ENCODE peak calls at places on chromosome 6, in seven cellular contexts. C is ovary, V is bronchial epithelial cell, J is neural progenitor cell, Z is GM23248, P is hepatocyte, O is IMR-90. K is an unnamed sample. For H3K36me3, the result is how much of the 10 kb centered on the place peaks cover.

GRCh38 chr6:28953039-28953872 is 29.5 kb upstream of the TRIM27 start:
- DNase-seq in C (no peak), V (peak), J (peak), Z (peak), P (peak), O (peak), K (no peak)

GRCh38 chr6:42963855-42964605 is 3.5 kb downstream of the GNMT start:
- DNase-seq in C (no peak), V (peak), J (peak), Z (peak), P (peak), O (peak), K (no peak)

GRCh38 chr6:47788498-47788884 is 6.7 kb downstream of the OPN5 start:
- DNase-seq in C (no peak), V (no peak), J (no peak), Z (peak), P (no peak), O (no peak), K (no peak)

GRCh38 chr6:143336446-143337152 is 113.9 kb downstream of the ADAT2 start:
- DNase-seq in C (no peak), V (peak), J (no peak), Z (peak), P (no peak), O (peak), K (no peak)

GRCh38 chr6:2846873-2847224 is 5.2 kb upstream of the SERPINB1 start:
- DNase-seq in C (no peak), V (no peak), J (no peak), Z (no peak), P (no peak), O (no peak), K (no peak)

GRCh38 chr6:4135665-4136353 is 434 bp upstream of the ECI2 start:
- DNase-seq in C (peak), V (peak), J (peak), Z (peak), P (peak), O (peak), K (peak)

GRCh38 chr6:71463061-71463460 is 174.4 kb downstream of the OGFRL1 start:
- DNase-seq in C (no peak), V (peak), J (no peak), Z (no peak), P (no peak), O (peak), K (no peak)

GRCh38 chr6:119749341-119749740 is 399.8 kb upstream of the MAN1A1 start:
- DNase-seq in C (no peak), V (no peak), J (no peak), Z (no peak), P (no peak), O (no peak), K (no peak)

GRCh38 chr6:21918081-21918480 is 324.5 kb downstream of the SOX4 start:
- DNase-seq in C (no peak), V (peak), J (no peak), Z (no peak), P (peak), O (no peak), K (no peak)

GRCh38 chr6:137094411-137095008 is 49.7 kb upstream of the IL20RA start:
- DNase-seq in C (peak), V (peak), J (peak), Z (peak), P (peak), O (peak), K (peak)

GRCh38 chr6:125570546-125570945 is 178.9 kb upstream of the HEY2 start:
- DNase-seq in C (no peak), V (no peak), J (no peak), Z (no peak), P (no peak), O (no peak), K (no peak)

GRCh38 chr6:33746036-33746600 is 587 bp downstream of the IP6K3 start:
- DNase-seq in C (no peak), V (peak), J (peak), Z (peak), P (peak), O (peak), K (peak)

GRCh38 chr6:88702956-88703556 is 260.4 kb downstream of the RNGTT start:
- DNase-seq in C (no peak), V (no peak), J (no peak), Z (no peak), P (no peak), O (no peak), K (no peak)

DNA sequence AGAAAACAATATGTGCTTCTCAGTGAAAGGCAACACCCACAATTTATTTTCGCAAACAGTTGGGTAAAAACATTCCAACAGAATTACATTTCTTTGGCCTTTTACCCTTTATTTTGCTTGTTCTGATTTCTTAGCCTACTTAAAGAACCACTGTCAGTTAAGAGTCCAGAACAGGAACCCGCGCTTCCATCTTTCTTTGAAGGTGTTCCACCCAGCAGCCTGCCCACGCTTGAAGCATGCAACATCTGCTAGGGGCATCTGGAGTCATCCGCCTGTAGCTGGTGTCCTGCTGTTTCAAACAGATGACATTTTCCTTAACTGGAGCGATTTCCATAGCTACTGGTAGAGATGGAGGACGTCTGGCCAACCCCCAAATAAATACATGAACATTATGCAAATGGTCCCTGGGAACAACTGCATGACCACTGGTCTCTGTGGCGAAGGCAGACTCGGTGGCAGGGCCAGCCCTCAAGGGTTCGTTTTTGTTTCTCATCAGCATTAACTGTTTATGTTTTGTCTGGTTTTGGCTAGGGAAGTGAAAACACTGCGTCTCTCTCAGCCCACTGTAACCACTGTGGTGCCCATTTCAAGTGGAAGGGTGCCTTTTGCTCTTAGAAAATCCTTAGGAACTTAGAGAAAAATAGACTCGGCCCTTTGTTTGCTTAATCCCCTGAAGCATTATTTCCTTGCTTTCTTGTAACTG is 51.6 kb downstream of the LAMA4 start:
- DNase-seq in C (no peak), V (no peak), J (peak), Z (peak), P (no peak), O (no peak), K (no peak)
- H3K36me3 ChIP-seq in C (under half), V (under half), J (under half), Z (half or more), P (under half), O (under half), K (under half)

GRCh38 chr6:79742030-79742429 is 110.9 kb downstream of the SH3BGRL2 start:
- DNase-seq in C (no peak), V (no peak), J (no peak), Z (no peak), P (no peak), O (no peak), K (no peak)
- H3K36me3 ChIP-seq in C (under half), V (under half), J (under half), Z (under half), P (under half), O (under half), K (under half)

GRCh38 chr6:134519456-134519855 is 201.5 kb upstream of the SGK1 start:
- DNase-seq in C (no peak), V (no peak), J (no peak), Z (no peak), P (no peak), O (peak), K (no peak)

GRCh38 chr6:134515976-134516375 is 198.1 kb upstream of the SGK1 start:
- DNase-seq in C (no peak), V (no peak), J (no peak), Z (peak), P (no peak), O (no peak), K (no peak)

GRCh38 chr6:134516582-134516981 is 198.7 kb upstream of the SGK1 start:
- DNase-seq in C (no peak), V (no peak), J (no peak), Z (no peak), P (no peak), O (no peak), K (no peak)

GRCh38 chr6:134517145-134517658 is 199.3 kb upstream of the SGK1 start:
- DNase-seq in C (peak), V (peak), J (peak), Z (peak), P (peak), O (peak), K (peak)

GRCh38 chr6:134517863-134518262 is 200.0 kb upstream of the SGK1 start:
- DNase-seq in C (no peak), V (no peak), J (no peak), Z (peak), P (no peak), O (no peak), K (no peak)
- H3K36me3 ChIP-seq in C (under half), V (under half), J (under half), Z (under half), P (under half), O (under half), K (under half)

GRCh38 chr6:95693108-95693507 is 115.8 kb downstream of the MANEA start:
- DNase-seq in C (no peak), V (no peak), J (peak), Z (peak), P (peak), O (no peak), K (no peak)
- H3K36me3 ChIP-seq in C (under half), V (under half), J (under half), Z (under half), P (under half), O (under half), K (under half)

GRCh38 chr6:87181903-87182302 is 26.5 kb downstream of the ZNF292 start:
- DNase-seq in C (no peak), V (no peak), J (no peak), Z (no peak), P (no peak), O (no peak), K (no peak)
- H3K36me3 ChIP-seq in C (under half), V (under half), J (under half), Z (under half), P (under half), O (under half), K (under half)

DNA sequence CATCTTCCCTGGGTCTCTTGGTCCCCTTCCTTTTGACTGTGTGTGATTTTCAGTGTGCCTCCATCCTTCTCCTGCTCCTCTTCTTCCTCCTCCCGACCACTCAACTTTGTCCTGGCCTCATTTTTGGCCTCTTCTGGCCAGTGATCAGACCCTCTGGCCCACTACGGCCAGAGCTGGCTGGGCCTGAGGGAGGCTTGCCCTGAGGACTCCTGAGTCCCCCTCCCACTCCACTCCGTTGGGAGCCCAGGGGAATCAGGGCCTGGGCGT is 910 bp upstream of the DDR1 start:
- DNase-seq in C (no peak), V (no peak), J (no peak), Z (no peak), P (no peak), O (no peak), K (no peak)
- H3K36me3 ChIP-seq in C (under half), V (under half), J (under half), Z (under half), P (under half), O (under half), K (under half)

DNA sequence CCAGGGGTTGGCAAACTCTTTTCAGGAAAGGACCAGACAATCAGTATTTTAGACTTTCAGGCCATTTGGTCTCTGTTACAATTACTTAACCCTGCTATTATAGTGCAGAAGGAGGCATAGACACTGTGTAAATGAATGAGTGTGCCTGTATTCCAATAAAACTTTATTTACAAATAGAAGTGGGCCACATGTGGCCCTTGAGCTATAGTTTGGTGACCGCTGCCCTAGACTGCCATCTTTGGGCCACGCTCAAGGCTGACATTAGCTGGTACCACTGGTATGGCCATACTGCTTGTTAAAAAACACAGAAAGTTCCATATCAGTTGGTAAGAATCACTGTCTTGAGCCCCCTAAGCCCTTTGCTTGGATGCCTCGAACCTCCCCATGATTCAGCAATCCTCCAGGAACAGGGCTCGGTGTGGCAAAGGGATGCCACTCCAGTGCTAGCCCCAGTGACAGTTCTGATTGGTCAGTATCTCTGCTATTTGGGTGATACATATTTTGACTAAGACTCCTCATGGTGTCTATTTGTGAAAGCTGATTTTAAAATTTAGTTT is 23.3 kb upstream of the SNRNP48 start:
- DNase-seq in C (no peak), V (no peak), J (no peak), Z (no peak), P (no peak), O (no peak), K (no peak)
- H3K36me3 ChIP-seq in C (under half), V (half or more), J (under half), Z (half or more), P (under half), O (under half), K (under half)

GRCh38 chr6:34771727-34772126 is 14.4 kb downstream of the SNRPC start:
- DNase-seq in C (no peak), V (no peak), J (no peak), Z (peak), P (no peak), O (peak), K (no peak)

GRCh38 chr6:34772940-34773339 is 15.6 kb downstream of the SNRPC start:
- DNase-seq in C (no peak), V (no peak), J (no peak), Z (no peak), P (no peak), O (no peak), K (no peak)

GRCh38 chr6:34773906-34774305 is 16.6 kb downstream of the SNRPC start:
- DNase-seq in C (no peak), V (no peak), J (no peak), Z (no peak), P (no peak), O (no peak), K (no peak)

GRCh38 chr6:34768148-34768547 is 10.8 kb downstream of the SNRPC start:
- DNase-seq in C (no peak), V (no peak), J (no peak), Z (no peak), P (no peak), O (no peak), K (no peak)
- H3K36me3 ChIP-seq in C (under half), V (under half), J (under half), Z (half or more), P (under half), O (under half), K (under half)

GRCh38 chr6:116223355-116223754 is 30.5 kb downstream of the TSPYL4 start:
- DNase-seq in C (no peak), V (no peak), J (no peak), Z (no peak), P (no peak), O (no peak), K (no peak)
- H3K36me3 ChIP-seq in C (under half), V (under half), J (under half), Z (under half), P (under half), O (under half), K (under half)

GRCh38 chr6:170532867-170533488 is 20.1 kb downstream of the PSMB1 start:
- DNase-seq in C (no peak), V (no peak), J (no peak), Z (no peak), P (no peak), O (peak), K (no peak)

GRCh38 chr6:170535002-170535401 is 18.1 kb downstream of the PSMB1 start:
- DNase-seq in C (no peak), V (no peak), J (no peak), Z (no peak), P (peak), O (no peak), K (no peak)

GRCh38 chr6:170537329-170537728 is 15.8 kb downstream of the PSMB1 start:
- DNase-seq in C (no peak), V (no peak), J (no peak), Z (no peak), P (no peak), O (no peak), K (no peak)

GRCh38 chr6:170529839-170530520 is 23.1 kb downstream of the PSMB1 start:
- DNase-seq in C (peak), V (peak), J (peak), Z (peak), P (peak), O (peak), K (peak)

GRCh38 chr6:170533792-170534191 is 19.3 kb downstream of the PSMB1 start:
- DNase-seq in C (no peak), V (no peak), J (no peak), Z (no peak), P (no peak), O (no peak), K (no peak)
- H3K36me3 ChIP-seq in C (under half), V (under half), J (under half), Z (half or more), P (under half), O (under half), K (under half)